ENCODE peak calls at places on chromosome 13, in ten cellular contexts. One of them, this sample, is unnamed.

GRCh38 chr13:81874681-81875661 is 1534.0 kb upstream of the SPRY2 start:
- DNase-seq in EH: no peak
- DNase-seq in CD4-positive, alpha-beta T cell: no peak
- DNase-seq in mucosa of descending colon: no peak
- DNase-seq in HS-5: no peak
- DNase-seq in cardiac muscle cell: no peak
- DNase-seq in mesenchymal stem cell: no peak
- DNase-seq in BJ: no peak
- DNase-seq in progenitor cell of endocrine pancreas: no peak
- DNase-seq in mesothelial cell of epicardium: no peak
- DNase-seq in this sample: no peak

GRCh38 chr13:81080911-81081454 is 740.1 kb upstream of the SPRY2 start:
- DNase-seq in EH: no peak
- DNase-seq in CD4-positive, alpha-beta T cell: no peak
- DNase-seq in mucosa of descending colon: no peak
- DNase-seq in HS-5: no peak
- DNase-seq in cardiac muscle cell: no peak
- DNase-seq in mesenchymal stem cell: no peak
- DNase-seq in BJ: no peak
- DNase-seq in progenitor cell of endocrine pancreas: no peak
- DNase-seq in mesothelial cell of epicardium: no peak
- DNase-seq in this sample: no peak

GRCh38 chr13:60351326-60351725 is 45.7 kb upstream of the TDRD3 start:
- DNase-seq in EH: peak; percentile 77
- DNase-seq in CD4-positive, alpha-beta T cell: no peak
- DNase-seq in mucosa of descending colon: no peak
- DNase-seq in HS-5: peak; percentile 51
- DNase-seq in cardiac muscle cell: no peak
- DNase-seq in mesenchymal stem cell: peak; percentile 74
- DNase-seq in BJ: no peak
- DNase-seq in progenitor cell of endocrine pancreas: no peak
- DNase-seq in mesothelial cell of epicardium: no peak
- DNase-seq in this sample: no peak

GRCh38 chr13:47908200-47908902 is 92.7 kb downstream of the SUCLA2 start:
- DNase-seq in EH: no peak
- DNase-seq in CD4-positive, alpha-beta T cell: no peak
- DNase-seq in mucosa of descending colon: no peak
- DNase-seq in HS-5: no peak
- DNase-seq in cardiac muscle cell: no peak
- DNase-seq in mesenchymal stem cell: peak; percentile 24
- DNase-seq in BJ: no peak
- DNase-seq in progenitor cell of endocrine pancreas: no peak
- DNase-seq in mesothelial cell of epicardium: no peak
- DNase-seq in this sample: no peak

GRCh38 chr13:44719857-44720671 is 143.9 kb upstream of the TSC22D1 start:
- DNase-seq in EH: peak; percentile 96
- DNase-seq in CD4-positive, alpha-beta T cell: no peak
- DNase-seq in mucosa of descending colon: no peak
- DNase-seq in HS-5: peak; percentile 55
- DNase-seq in cardiac muscle cell: no peak
- DNase-seq in mesenchymal stem cell: peak; percentile 36
- DNase-seq in BJ: peak; percentile 69
- DNase-seq in progenitor cell of endocrine pancreas: no peak
- DNase-seq in mesothelial cell of epicardium: no peak
- DNase-seq in this sample: no peak

GRCh38 chr13:94312511-94313191 is 166.8 kb downstream of the DCT start:
- DNase-seq in EH: no peak
- DNase-seq in CD4-positive, alpha-beta T cell: no peak
- DNase-seq in mucosa of descending colon: no peak
- DNase-seq in HS-5: no peak
- DNase-seq in cardiac muscle cell: no peak
- DNase-seq in mesenchymal stem cell: peak; percentile 16
- DNase-seq in BJ: no peak
- DNase-seq in progenitor cell of endocrine pancreas: no peak
- DNase-seq in mesothelial cell of epicardium: no peak
- DNase-seq in this sample: no peak

GRCh38 chr13:50910483-50910805 is 853 bp downstream of the RNASEH2B start:
- DNase-seq in EH: peak; percentile 57
- DNase-seq in CD4-positive, alpha-beta T cell: no peak
- DNase-seq in mucosa of descending colon: no peak
- DNase-seq in HS-5: no peak
- DNase-seq in cardiac muscle cell: peak; percentile 42
- DNase-seq in mesenchymal stem cell: peak; percentile 63
- DNase-seq in BJ: no peak
- DNase-seq in progenitor cell of endocrine pancreas: peak; percentile 14
- DNase-seq in mesothelial cell of epicardium: no peak
- DNase-seq in this sample: no peak

GRCh38 chr13:77298403-77298802 is 28.5 kb downstream of the MYCBP2 start:
- DNase-seq in EH: no peak
- DNase-seq in CD4-positive, alpha-beta T cell: no peak
- DNase-seq in mucosa of descending colon: no peak
- DNase-seq in HS-5: no peak
- DNase-seq in cardiac muscle cell: no peak
- DNase-seq in mesenchymal stem cell: no peak
- DNase-seq in BJ: no peak
- DNase-seq in progenitor cell of endocrine pancreas: no peak
- DNase-seq in mesothelial cell of epicardium: no peak
- DNase-seq in this sample: no peak

GRCh38 chr13:27619093-27619705 is 1.1 kb downstream of the LNX2 start:
- DNase-seq in EH: peak; percentile 26
- DNase-seq in CD4-positive, alpha-beta T cell: no peak
- DNase-seq in mucosa of descending colon: no peak
- DNase-seq in HS-5: no peak
- DNase-seq in cardiac muscle cell: no peak
- DNase-seq in mesenchymal stem cell: no peak
- DNase-seq in BJ: no peak
- DNase-seq in progenitor cell of endocrine pancreas: no peak
- DNase-seq in mesothelial cell of epicardium: no peak
- DNase-seq in this sample: no peak

GRCh38 chr13:96817336-96817941 is 176.8 kb downstream of the OXGR1 start:
- DNase-seq in EH: no peak
- DNase-seq in CD4-positive, alpha-beta T cell: no peak
- DNase-seq in mucosa of descending colon: no peak
- DNase-seq in HS-5: no peak
- DNase-seq in cardiac muscle cell: peak; percentile 51
- DNase-seq in mesenchymal stem cell: peak; percentile 43
- DNase-seq in BJ: no peak
- DNase-seq in progenitor cell of endocrine pancreas: no peak
- DNase-seq in mesothelial cell of epicardium: no peak
- DNase-seq in this sample: no peak

GRCh38 chr13:44109986-44110640 is 230.4 kb downstream of the LACC1 start:
- DNase-seq in EH: no peak
- DNase-seq in CD4-positive, alpha-beta T cell: no peak
- DNase-seq in mucosa of descending colon: peak; percentile 53
- DNase-seq in HS-5: no peak
- DNase-seq in cardiac muscle cell: no peak
- DNase-seq in mesenchymal stem cell: no peak
- DNase-seq in BJ: no peak
- DNase-seq in progenitor cell of endocrine pancreas: no peak
- DNase-seq in mesothelial cell of epicardium: no peak
- DNase-seq in this sample: no peak